ENCODE peak calls at places on chromosomes 11 and 22, in ten cellular contexts. D, C, H, V, O, S, X, L, A and M are unnamed samples.

GRCh38 chr11:64649304-64649703 is 58.3 kb downstream of the SLC22A12 start:
- DNase-seq in D (no peak), C (no peak), H (no peak), V (no peak), O (no peak), S (no peak), X (no peak), L (peak; percentile 85), A (peak; percentile 12), M (no peak)

GRCh38 chr11:114185436-114185835 is 110.8 kb upstream of the NNMT start:
- DNase-seq in D (no peak), C (no peak), H (no peak), V (no peak), O (no peak), S (no peak), X (no peak), L (no peak), A (no peak), M (no peak)

GRCh38 chr22:27975381-27976013 is 56.4 kb upstream of the PITPNB start:
- DNase-seq in D (no peak), C (no peak), H (no peak), V (no peak), O (no peak), S (no peak), X (no peak), L (no peak), A (no peak), M (no peak)

GRCh38 chr22:39350803-39351688 is 1.3 kb downstream of the SYNGR1 start:
- DNase-seq in D (no peak), C (no peak), H (no peak), V (no peak), O (no peak), S (no peak), X (no peak), L (no peak), A (no peak), M (no peak)

GRCh38 chr11:44760917-44761545 is 34.3 kb downstream of the TSPAN18 start:
- DNase-seq in D (peak; percentile 87), C (no peak), H (peak; percentile 79), V (no peak), O (no peak), S (no peak), X (peak; percentile 79), L (peak; percentile 94), A (peak; percentile 28), M (peak; percentile 80)

GRCh38 chr11:118746988-118747585 is 43.9 kb downstream of the DDX6 start:
- DNase-seq in D (no peak), C (no peak), H (peak; percentile 50), V (no peak), O (no peak), S (no peak), X (no peak), L (no peak), A (peak; percentile 19), M (no peak)

GRCh38 chr22:38967451-38968450 is 10.3 kb downstream of the APOBEC3A start:
- DNase-seq in D (no peak), C (no peak), H (no peak), V (no peak), O (no peak), S (no peak), X (peak; percentile 24), L (no peak), A (no peak), M (no peak)

GRCh38 chr11:105046898-105047579 is 1.9 kb upstream of the CARD16 start:
- DNase-seq in D (peak; percentile 93), C (no peak), H (peak; percentile 99), V (no peak), O (no peak), S (no peak), X (no peak), L (no peak), A (peak; percentile 71), M (peak; percentile 98)

GRCh38 chr11:124882339-124883071 is 15.2 kb downstream of the ROBO4 start:
- DNase-seq in D (no peak), C (no peak), H (no peak), V (no peak), O (no peak), S (no peak), X (no peak), L (no peak), A (no peak), M (no peak)

GRCh38 chr22:39152511-39153219 is at the start of gene CBX7:
- DNase-seq in D (peak; percentile 63), C (no peak), H (peak; percentile 84), V (peak; percentile 84), O (peak; percentile 89), S (peak; percentile 91), X (peak; percentile 95), L (peak; percentile 91), A (peak; percentile 96), M (peak; percentile 65)

GRCh38 chr11:116217006-116217405 is 555.8 kb downstream of the BUD13 start:
- DNase-seq in D (no peak), C (no peak), H (peak; percentile 43), V (no peak), O (peak; percentile 18), S (no peak), X (peak; percentile 21), L (no peak), A (peak; percentile 90), M (no peak)

GRCh38 chr11:126417463-126417862 is 62.0 kb downstream of the ST3GAL4 start:
- DNase-seq in D (no peak), C (no peak), H (no peak), V (no peak), O (no peak), S (no peak), X (no peak), L (no peak), A (no peak), M (no peak)

GRCh38 chr11:72581067-72581466 is 93.2 kb downstream of the PDE2A start:
- DNase-seq in D (no peak), C (no peak), H (no peak), V (no peak), O (no peak), S (no peak), X (no peak), L (no peak), A (no peak), M (no peak)

GRCh38 chr11:11025087-11025486 is 167.2 kb upstream of the ZBED5 start:
- DNase-seq in D (no peak), C (no peak), H (peak; percentile 16), V (no peak), O (no peak), S (no peak), X (no peak), L (no peak), A (no peak), M (no peak)

GRCh38 chr11:10659339-10660216 is 34.0 kb downstream of the IRAG1 start:
- DNase-seq in D (peak; percentile 83), C (no peak), H (peak; percentile 97), V (no peak), O (no peak), S (no peak), X (no peak), L (no peak), A (peak; percentile 93), M (peak; percentile 97)

GRCh38 chr22:24066872-24067271 is 55.8 kb downstream of the CABIN1 start:
- DNase-seq in D (no peak), C (no peak), H (no peak), V (no peak), O (no peak), S (no peak), X (no peak), L (no peak), A (peak; percentile 81), M (no peak)

GRCh38 chr11:69370984-69371709 is 77.2 kb downstream of the MYEOV start:
- DNase-seq in D (no peak), C (no peak), H (no peak), V (no peak), O (peak; percentile 6), S (no peak), X (peak; percentile 0), L (no peak), A (no peak), M (no peak)

GRCh38 chr22:50228366-50228765 is 16.5 kb downstream of the TUBGCP6 start:
- DNase-seq in D (no peak), C (no peak), H (no peak), V (no peak), O (no peak), S (no peak), X (no peak), L (no peak), A (no peak), M (no peak)

GRCh38 chr22:21984793-21985192 is 2.2 kb upstream of the TOP3B start:
- DNase-seq in D (no peak), C (no peak), H (no peak), V (no peak), O (no peak), S (no peak), X (no peak), L (peak; percentile 79), A (peak; percentile 6), M (peak; percentile 14)

GRCh38 chr11:94400839-94401772 is at the start of gene GPR83:
- DNase-seq in D (no peak), C (no peak), H (no peak), V (no peak), O (no peak), S (no peak), X (no peak), L (peak; percentile 75), A (peak; percentile 63), M (no peak)

GRCh38 chr22:24153353-24153752 is 27.9 kb upstream of the SUSD2 start:
- DNase-seq in D (no peak), C (no peak), H (peak; percentile 50), V (no peak), O (peak; percentile 39), S (peak; percentile 67), X (no peak), L (no peak), A (peak; percentile 19), M (peak; percentile 52)

GRCh38 chr11:76788661-76789442 is 5.7 kb downstream of the TSKU start:
- DNase-seq in D (no peak), C (no peak), H (no peak), V (no peak), O (no peak), S (no peak), X (no peak), L (no peak), A (peak; percentile 37), M (no peak)

GRCh38 chr11:43830928-43831440 is 49.6 kb upstream of the ALKBH3 start:
- DNase-seq in D (peak; percentile 99), C (no peak), H (peak; percentile 99), V (no peak), O (peak; percentile 60), S (no peak), X (no peak), L (no peak), A (peak; percentile 85), M (peak; percentile 100)

GRCh38 chr11:65538915-65539374 is 14.1 kb downstream of the SCYL1 start:
- DNase-seq in D (no peak), C (no peak), H (no peak), V (no peak), O (no peak), S (no peak), X (no peak), L (peak; percentile 85), A (no peak), M (no peak)

GRCh38 chr11:207213-208176 is at the start of the genes BET1L and RIC8A:
- DNase-seq in D (peak; percentile 96), C (no peak), H (peak; percentile 99), V (peak; percentile 83), O (peak; percentile 97), S (peak; percentile 99), X (peak; percentile 96), L (peak; percentile 98), A (peak; percentile 99), M (peak; percentile 99)

GRCh38 chr11:65538232-65538914 is 13.5 kb downstream of the SCYL1 start:
- DNase-seq in D (no peak), C (no peak), H (no peak), V (no peak), O (no peak), S (no peak), X (no peak), L (no peak), A (no peak), M (no peak)

GRCh38 chr22:49735411-49736311 is 92.0 kb downstream of the BRD1 start:
- DNase-seq in D (no peak), C (peak; percentile 93), H (no peak), V (no peak), O (peak; percentile 21), S (no peak), X (no peak), L (peak; percentile 88), A (no peak), M (no peak)

GRCh38 chr11:125892071-125892470 is 4.6 kb downstream of the HYLS1 start:
- DNase-seq in D (no peak), C (no peak), H (no peak), V (no peak), O (no peak), S (no peak), X (no peak), L (no peak), A (no peak), M (peak; percentile 62)